ENCODE peak calls at places on chromosome 18, in nine cellular contexts. I is PC-9; O is hippocampal formation; B is NCI-H2081; A is amygdala; T is SK-MEL-5; U is activated CD4-positive, alpha-beta T cell treated with anti-CD3 and anti-CD28 coated beads for 24 hours; M is spleen; D is putamen. S is an unnamed sample.

GRCh38 chr18:63492851-63493250 is 16.1 kb downstream of the SERPINB5 start:
- DNase-seq in I (no peak), O (no peak), B (no peak), A (no peak), T (no peak), U (no peak), M (no peak), D (no peak), S (no peak)

GRCh38 chr18:13392029-13392750 is 173.6 kb downstream of the LDLRAD4 start:
- DNase-seq in I (no peak), O (no peak), B (no peak), A (no peak), T (no peak), U (no peak), M (no peak), D (no peak), S (no peak)

GRCh38 chr18:50424877-50425690 is 50.2 kb downstream of the SKA1 start:
- DNase-seq in I (no peak), O (no peak), B (no peak), A (no peak), T (no peak), U (no peak), M (no peak), D (no peak), S (no peak)

GRCh38 chr18:13627639-13628038 is 98.7 kb downstream of the FAM210A start:
- DNase-seq in I (no peak), O (no peak), B (no peak), A (no peak), T (no peak), U (no peak), M (no peak), D (no peak), S (no peak)

GRCh38 chr18:51330739-51331138 is 133.3 kb upstream of the MEX3C start:
- DNase-seq in I (no peak), O (no peak), B (peak; percentile 41), A (no peak), T (no peak), U (no peak), M (no peak), D (no peak), S (no peak)

GRCh38 chr18:76647322-76647721 is 152.3 kb upstream of the ZNF516 start:
- DNase-seq in I (no peak), O (no peak), B (no peak), A (no peak), T (no peak), U (no peak), M (no peak), D (no peak), S (no peak)

GRCh38 chr18:80176334-80177080 is 67.4 kb downstream of the ADNP2 start:
- DNase-seq in I (no peak), O (no peak), B (no peak), A (no peak), T (no peak), U (no peak), M (no peak), D (no peak), S (no peak)

GRCh38 chr18:62524443-62525200 is 1.8 kb downstream of the ZCCHC2 start:
- DNase-seq in I (no peak), O (peak; percentile 70), B (peak; percentile 74), A (peak; percentile 57), T (no peak), U (peak; percentile 29), M (peak; percentile 95), D (peak; percentile 63), S (peak; percentile 57)

GRCh38 chr18:61127714-61128485 is 205.3 kb upstream of the CDH20 start:
- DNase-seq in I (no peak), O (no peak), B (peak; percentile 84), A (no peak), T (peak; percentile 8), U (no peak), M (no peak), D (no peak), S (no peak)

GRCh38 chr18:12593861-12594260 is 64.0 kb downstream of the SPIRE1 start:
- DNase-seq in I (no peak), O (no peak), B (no peak), A (no peak), T (no peak), U (no peak), M (no peak), D (no peak), S (no peak)

GRCh38 chr18:57585421-57585820 is 1.1 kb downstream of the FECH start:
- DNase-seq in I (no peak), O (peak; percentile 33), B (no peak), A (no peak), T (peak; percentile 41), U (no peak), M (no peak), D (peak; percentile 64), S (no peak)

GRCh38 chr18:48640566-48641270 is 101.9 kb downstream of the CTIF start:
- DNase-seq in I (no peak), O (no peak), B (no peak), A (no peak), T (no peak), U (no peak), M (no peak), D (no peak), S (no peak)

GRCh38 chr18:34023471-34023870 is 201.2 kb downstream of the NOL4 start:
- DNase-seq in I (no peak), O (no peak), B (no peak), A (no peak), T (no peak), U (no peak), M (no peak), D (no peak), S (no peak)

GRCh38 chr18:49274188-49274714 is 186.2 kb downstream of the DYM start:
- DNase-seq in I (no peak), O (no peak), B (no peak), A (no peak), T (no peak), U (no peak), M (no peak), D (no peak), S (no peak)

GRCh38 chr18:54742654-54743053 is 85.6 kb upstream of the RAB27B start:
- DNase-seq in I (no peak), O (peak; percentile 7), B (no peak), A (no peak), T (no peak), U (no peak), M (no peak), D (peak; percentile 2), S (peak; percentile 18)

GRCh38 chr18:10094154-10094553 is 180.3 kb downstream of the VAPA start:
- DNase-seq in I (peak; percentile 55), O (no peak), B (no peak), A (no peak), T (no peak), U (no peak), M (no peak), D (no peak), S (no peak)

GRCh38 chr18:11391636-11392035 is 217.8 kb upstream of the SLC35G4 start:
- DNase-seq in I (no peak), O (no peak), B (no peak), A (no peak), T (no peak), U (no peak), M (no peak), D (no peak), S (no peak)

GRCh38 chr18:9810216-9810804 is 75.5 kb upstream of the TXNDC2 start:
- DNase-seq in I (no peak), O (no peak), B (no peak), A (no peak), T (no peak), U (no peak), M (no peak), D (no peak), S (no peak)

GRCh38 chr18:37299471-37300304 is 265.9 kb downstream of the CELF4 start:
- DNase-seq in I (peak; percentile 88), O (peak; percentile 20), B (peak; percentile 91), A (no peak), T (peak; percentile 57), U (no peak), M (no peak), D (peak; percentile 58), S (peak; percentile 78)

GRCh38 chr18:59873616-59874015 is 26.2 kb upstream of the PMAIP1 start:
- DNase-seq in I (no peak), O (no peak), B (no peak), A (no peak), T (no peak), U (no peak), M (no peak), D (no peak), S (no peak)

GRCh38 chr18:14748496-14748895 is 524 bp downstream of the ANKRD30B start:
- DNase-seq in I (no peak), O (no peak), B (no peak), A (no peak), T (no peak), U (no peak), M (no peak), D (no peak), S (no peak)

S was measured in occipital lobe.